ENCODE peak calls at places on chromosomes 12 and 14, in eight cellular contexts. One of them, this sample, is unnamed.
A peak's percentile ranks its signal among the peaks of the same experiment; 100 is the strongest.

GRCh38 chr14:78985668-78986073 is 815.5 kb downstream of the NRXN3 start:
- DNase-seq in astrocyte of the spinal cord: peak; percentile 96
- DNase-seq in brain microvascular endothelial cell: peak; percentile 31
- DNase-seq in foreskin fibroblast: no peak
- DNase-seq in left ventricle myocardium inferior: no peak
- DNase-seq in tibial nerve: no peak
- DNase-seq in HFF-Myc: peak; percentile 1
- DNase-seq in cardiac muscle cell: no peak
- DNase-seq in this sample: peak; percentile 98

GRCh38 chr12:132851465-132851864 is 22.8 kb upstream of the GOLGA3 start:
- DNase-seq in astrocyte of the spinal cord: no peak
- DNase-seq in brain microvascular endothelial cell: no peak
- DNase-seq in foreskin fibroblast: no peak
- DNase-seq in left ventricle myocardium inferior: no peak
- DNase-seq in tibial nerve: no peak
- DNase-seq in HFF-Myc: no peak
- DNase-seq in cardiac muscle cell: no peak
- DNase-seq in this sample: no peak

GRCh38 chr12:90211017-90211416 is 502.4 kb upstream of the ATP2B1 start:
- DNase-seq in astrocyte of the spinal cord: peak; percentile 57
- DNase-seq in brain microvascular endothelial cell: peak; percentile 65
- DNase-seq in foreskin fibroblast: peak; percentile 70
- DNase-seq in left ventricle myocardium inferior: no peak
- DNase-seq in tibial nerve: no peak
- DNase-seq in HFF-Myc: no peak
- DNase-seq in cardiac muscle cell: no peak
- DNase-seq in this sample: peak; percentile 18

GRCh38 chr12:53102883-53103807 is at the start of gene SOAT2:
- DNase-seq in astrocyte of the spinal cord: no peak
- DNase-seq in brain microvascular endothelial cell: no peak
- DNase-seq in foreskin fibroblast: no peak
- DNase-seq in left ventricle myocardium inferior: no peak
- DNase-seq in tibial nerve: no peak
- DNase-seq in HFF-Myc: no peak
- DNase-seq in cardiac muscle cell: peak; percentile 31
- DNase-seq in this sample: no peak

GRCh38 chr14:37230551-37231194 is 32.9 kb downstream of the MIPOL1 start:
- DNase-seq in astrocyte of the spinal cord: peak; percentile 75
- DNase-seq in brain microvascular endothelial cell: peak; percentile 63
- DNase-seq in foreskin fibroblast: peak; percentile 32
- DNase-seq in left ventricle myocardium inferior: no peak
- DNase-seq in tibial nerve: no peak
- DNase-seq in HFF-Myc: peak; percentile 51
- DNase-seq in cardiac muscle cell: peak; percentile 87
- DNase-seq in this sample: peak; percentile 60

GRCh38 chr12:49041881-49042484 is 18.6 kb downstream of the KMT2D start:
- DNase-seq in astrocyte of the spinal cord: no peak
- DNase-seq in brain microvascular endothelial cell: no peak
- DNase-seq in foreskin fibroblast: no peak
- DNase-seq in left ventricle myocardium inferior: no peak
- DNase-seq in tibial nerve: no peak
- DNase-seq in HFF-Myc: no peak
- DNase-seq in cardiac muscle cell: no peak
- DNase-seq in this sample: no peak

GRCh38 chr14:91997492-91997891 is 42.4 kb downstream of the TRIP11 start:
- DNase-seq in astrocyte of the spinal cord: no peak
- DNase-seq in brain microvascular endothelial cell: peak; percentile 14
- DNase-seq in foreskin fibroblast: peak; percentile 18
- DNase-seq in left ventricle myocardium inferior: no peak
- DNase-seq in tibial nerve: no peak
- DNase-seq in HFF-Myc: no peak
- DNase-seq in cardiac muscle cell: no peak
- DNase-seq in this sample: no peak

GRCh38 chr12:2963760-2964292 is 4.6 kb downstream of the TEAD4 start:
- DNase-seq in astrocyte of the spinal cord: peak; percentile 32
- DNase-seq in brain microvascular endothelial cell: peak; percentile 16
- DNase-seq in foreskin fibroblast: no peak
- DNase-seq in left ventricle myocardium inferior: peak; percentile 47
- DNase-seq in tibial nerve: no peak
- DNase-seq in HFF-Myc: no peak
- DNase-seq in cardiac muscle cell: no peak
- DNase-seq in this sample: no peak

GRCh38 chr14:54839681-54840080 is 62.9 kb downstream of the GCH1 start:
- DNase-seq in astrocyte of the spinal cord: peak; percentile 28
- DNase-seq in brain microvascular endothelial cell: no peak
- DNase-seq in foreskin fibroblast: no peak
- DNase-seq in left ventricle myocardium inferior: no peak
- DNase-seq in tibial nerve: peak; percentile 31
- DNase-seq in HFF-Myc: no peak
- DNase-seq in cardiac muscle cell: no peak
- DNase-seq in this sample: no peak

GRCh38 chr12:26153421-26154154 is 28.8 kb upstream of the BHLHE41 start:
- DNase-seq in astrocyte of the spinal cord: peak; percentile 95
- DNase-seq in brain microvascular endothelial cell: peak; percentile 96
- DNase-seq in foreskin fibroblast: peak; percentile 92
- DNase-seq in left ventricle myocardium inferior: no peak
- DNase-seq in tibial nerve: no peak
- DNase-seq in HFF-Myc: peak; percentile 65
- DNase-seq in cardiac muscle cell: peak; percentile 14
- DNase-seq in this sample: peak; percentile 83

GRCh38 chr12:102425109-102426009 is 55.0 kb downstream of the IGF1 start:
- DNase-seq in astrocyte of the spinal cord: no peak
- DNase-seq in brain microvascular endothelial cell: no peak
- DNase-seq in foreskin fibroblast: no peak
- DNase-seq in left ventricle myocardium inferior: no peak
- DNase-seq in tibial nerve: no peak
- DNase-seq in HFF-Myc: no peak
- DNase-seq in cardiac muscle cell: no peak
- DNase-seq in this sample: no peak

GRCh38 chr14:92649934-92650545 is 98.4 kb downstream of the LGMN start:
- DNase-seq in astrocyte of the spinal cord: peak; percentile 51
- DNase-seq in brain microvascular endothelial cell: no peak
- DNase-seq in foreskin fibroblast: peak; percentile 79
- DNase-seq in left ventricle myocardium inferior: peak; percentile 56
- DNase-seq in tibial nerve: peak; percentile 68
- DNase-seq in HFF-Myc: no peak
- DNase-seq in cardiac muscle cell: no peak
- DNase-seq in this sample: peak; percentile 84

GRCh38 chr12:12467222-12467621 is 95.4 kb downstream of the DUSP16 start:
- DNase-seq in astrocyte of the spinal cord: no peak
- DNase-seq in brain microvascular endothelial cell: no peak
- DNase-seq in foreskin fibroblast: no peak
- DNase-seq in left ventricle myocardium inferior: no peak
- DNase-seq in tibial nerve: no peak
- DNase-seq in HFF-Myc: no peak
- DNase-seq in cardiac muscle cell: no peak
- DNase-seq in this sample: no peak

GRCh38 chr12:12468575-12468974 is 94.1 kb downstream of the DUSP16 start:
- DNase-seq in astrocyte of the spinal cord: no peak
- DNase-seq in brain microvascular endothelial cell: no peak
- DNase-seq in foreskin fibroblast: no peak
- DNase-seq in left ventricle myocardium inferior: no peak
- DNase-seq in tibial nerve: no peak
- DNase-seq in HFF-Myc: no peak
- DNase-seq in cardiac muscle cell: no peak
- DNase-seq in this sample: no peak

GRCh38 chr12:12469386-12469785 is 93.3 kb downstream of the DUSP16 start:
- DNase-seq in astrocyte of the spinal cord: no peak
- DNase-seq in brain microvascular endothelial cell: no peak
- DNase-seq in foreskin fibroblast: no peak
- DNase-seq in left ventricle myocardium inferior: no peak
- DNase-seq in tibial nerve: no peak
- DNase-seq in HFF-Myc: no peak
- DNase-seq in cardiac muscle cell: no peak
- DNase-seq in this sample: no peak

GRCh38 chr12:12466157-12466556 is 96.5 kb downstream of the DUSP16 start:
- DNase-seq in astrocyte of the spinal cord: no peak
- DNase-seq in brain microvascular endothelial cell: no peak
- DNase-seq in foreskin fibroblast: no peak
- DNase-seq in left ventricle myocardium inferior: no peak
- DNase-seq in tibial nerve: no peak
- DNase-seq in HFF-Myc: no peak
- DNase-seq in cardiac muscle cell: no peak
- DNase-seq in this sample: no peak

DNA sequence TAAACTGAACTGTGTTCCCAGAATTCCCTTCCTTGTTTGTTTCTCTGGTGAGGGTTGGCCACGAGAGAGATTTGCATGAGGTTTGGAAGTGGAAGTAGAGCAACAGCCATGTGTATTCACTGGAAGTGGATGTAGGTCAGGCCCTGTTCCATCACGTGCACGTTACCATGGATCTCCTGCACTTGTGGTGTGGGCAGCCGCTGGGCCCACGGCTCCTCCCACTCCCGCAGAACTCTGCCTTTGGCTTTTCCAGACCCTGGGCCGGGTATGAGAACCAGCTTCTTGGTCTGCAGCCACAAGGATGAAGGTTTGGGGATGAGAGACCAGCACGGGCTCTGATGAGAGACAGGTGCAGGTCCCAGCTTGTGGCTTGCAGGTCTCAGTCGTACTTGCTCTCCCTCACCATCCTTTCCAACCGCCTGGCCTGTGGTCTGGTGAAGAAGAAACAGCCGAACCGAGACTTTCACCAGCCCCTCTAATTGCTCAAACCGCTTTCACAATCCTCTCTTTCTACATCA is 94.9 kb downstream of the DUSP16 start:
- DNase-seq in astrocyte of the spinal cord: peak; percentile 28
- DNase-seq in brain microvascular endothelial cell: no peak
- DNase-seq in foreskin fibroblast: no peak
- DNase-seq in left ventricle myocardium inferior: no peak
- DNase-seq in tibial nerve: no peak
- DNase-seq in HFF-Myc: no peak
- DNase-seq in cardiac muscle cell: no peak
- DNase-seq in this sample: peak; percentile 27
- H3K4me3 ChIP-seq in astrocyte of the spinal cord: no peak overlapping the region
- H3K4me3 ChIP-seq in brain microvascular endothelial cell: no peak overlapping the region
- H3K4me3 ChIP-seq in foreskin fibroblast: no peak overlapping the region
- H3K4me3 ChIP-seq in left ventricle myocardium inferior: no peak overlapping the region
- H3K4me3 ChIP-seq in tibial nerve: no peak overlapping the region
- H3K4me3 ChIP-seq in HFF-Myc: no peak overlapping the region
- H3K4me3 ChIP-seq in cardiac muscle cell: no peak overlapping the region
- H3K4me3 ChIP-seq in this sample: no peak overlapping the region

DNA sequence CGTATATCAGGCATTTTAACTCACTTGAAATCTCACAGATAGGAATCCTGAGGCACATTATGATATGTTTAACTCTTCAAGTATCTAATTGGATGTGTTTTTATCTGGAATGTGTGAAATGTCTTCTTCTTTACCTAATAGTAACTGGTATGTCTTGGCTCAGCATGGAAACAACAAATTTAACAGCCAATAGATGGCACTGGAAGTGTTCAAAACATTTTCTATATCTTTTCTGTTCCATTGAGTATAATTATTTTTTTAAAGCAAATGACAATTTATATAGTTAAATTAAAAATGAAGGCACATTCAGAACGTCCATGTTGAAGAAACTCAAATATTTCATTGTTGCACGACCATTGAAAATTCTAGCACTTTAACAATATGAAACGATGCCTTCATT is 164.6 kb upstream of the SLC16A7 start:
- DNase-seq in astrocyte of the spinal cord: no peak
- DNase-seq in brain microvascular endothelial cell: no peak
- DNase-seq in foreskin fibroblast: no peak
- DNase-seq in left ventricle myocardium inferior: no peak
- DNase-seq in tibial nerve: no peak
- DNase-seq in HFF-Myc: no peak
- DNase-seq in cardiac muscle cell: no peak
- DNase-seq in this sample: no peak
- TF ChIP-seq CTCF in astrocyte of the spinal cord: no peak
- TF ChIP-seq CTCF in brain microvascular endothelial cell: peak; percentile 14
- TF ChIP-seq CTCF in foreskin fibroblast: no peak
- TF ChIP-seq CTCF in left ventricle myocardium inferior: peak; percentile 36
- TF ChIP-seq CTCF in tibial nerve: no peak
- TF ChIP-seq CTCF in HFF-Myc: peak; percentile 5
- TF ChIP-seq CTCF in cardiac muscle cell: peak; percentile 25
- TF ChIP-seq CTCF in this sample: no peak

DNA sequence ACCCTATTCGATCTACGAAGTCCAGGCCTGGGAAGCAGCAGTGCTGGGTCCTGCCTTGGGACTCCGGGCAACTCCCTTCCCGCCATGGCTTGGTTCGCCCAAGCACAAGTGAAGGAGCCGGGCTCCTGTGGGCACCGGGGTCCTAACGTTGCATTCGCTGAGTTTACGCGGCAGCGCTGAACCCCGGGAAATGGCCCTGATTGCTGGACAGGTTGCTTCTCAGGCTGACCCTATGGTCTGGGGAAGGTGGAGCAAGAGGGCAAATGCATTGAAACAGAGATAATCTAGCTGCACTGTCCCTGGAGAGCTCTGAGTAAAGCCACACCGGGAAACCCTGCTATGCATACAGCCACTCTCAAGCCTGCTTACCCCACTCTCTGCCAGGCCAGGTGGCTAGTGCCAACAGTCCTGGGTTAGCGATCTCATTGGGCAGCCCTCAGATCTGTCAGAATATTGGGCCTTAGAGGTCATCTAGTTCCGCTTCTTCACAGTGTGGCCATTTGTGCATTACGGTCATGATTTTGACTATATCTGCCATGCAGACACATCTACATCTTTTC is 11.3 kb downstream of the SYNE3 start:
- DNase-seq in astrocyte of the spinal cord: no peak
- DNase-seq in brain microvascular endothelial cell: no peak
- DNase-seq in foreskin fibroblast: no peak
- DNase-seq in left ventricle myocardium inferior: no peak
- DNase-seq in tibial nerve: no peak
- DNase-seq in HFF-Myc: no peak
- DNase-seq in cardiac muscle cell: no peak
- DNase-seq in this sample: no peak
- H3K4me3 ChIP-seq in astrocyte of the spinal cord: no peak overlapping the region
- H3K4me3 ChIP-seq in brain microvascular endothelial cell: no peak overlapping the region
- H3K4me3 ChIP-seq in foreskin fibroblast: no peak overlapping the region
- H3K4me3 ChIP-seq in left ventricle myocardium inferior: no peak overlapping the region
- H3K4me3 ChIP-seq in tibial nerve: no peak overlapping the region
- H3K4me3 ChIP-seq in HFF-Myc: no peak overlapping the region
- H3K4me3 ChIP-seq in cardiac muscle cell: no peak overlapping the region
- H3K4me3 ChIP-seq in this sample: no peak overlapping the region

DNA sequence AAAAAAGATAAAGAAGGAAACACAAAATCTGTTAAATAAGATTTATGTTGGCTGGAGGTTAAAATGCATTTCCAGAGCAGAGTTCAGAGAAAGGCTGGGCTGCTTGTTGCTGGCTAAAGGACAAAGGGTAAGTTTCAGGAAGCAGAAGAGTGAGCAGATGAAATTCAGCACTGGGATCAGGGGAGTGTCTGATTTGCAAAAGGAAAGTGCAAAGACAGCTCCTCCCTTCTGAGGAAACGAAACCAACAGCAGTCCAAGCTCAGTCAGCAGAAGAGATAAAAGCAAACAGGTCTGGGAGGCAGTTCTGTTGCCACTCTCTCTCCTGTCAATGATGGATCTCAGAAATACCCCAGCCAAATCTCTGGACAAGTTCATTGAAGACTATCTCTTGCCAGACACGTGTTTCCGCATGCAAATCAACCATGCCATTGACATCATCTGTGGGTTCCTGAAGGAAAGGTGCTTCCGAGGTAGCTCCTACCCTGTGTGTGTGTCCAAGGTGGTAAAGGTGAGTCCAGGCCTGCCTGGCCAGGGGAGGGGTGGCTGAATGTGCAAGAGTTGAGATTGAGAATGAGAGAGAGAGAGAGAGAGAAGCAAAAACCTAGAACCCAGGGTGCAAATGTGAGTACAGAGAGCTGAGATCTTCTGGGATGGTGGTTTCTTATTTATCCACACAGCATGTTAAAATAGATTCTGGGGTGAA is at the start of gene OAS1:
- DNase-seq in astrocyte of the spinal cord: peak; percentile 40
- DNase-seq in brain microvascular endothelial cell: peak; percentile 55
- DNase-seq in foreskin fibroblast: peak; percentile 22
- DNase-seq in left ventricle myocardium inferior: no peak
- DNase-seq in tibial nerve: no peak
- DNase-seq in HFF-Myc: peak; percentile 19
- DNase-seq in cardiac muscle cell: peak; percentile 46
- DNase-seq in this sample: no peak
- TF ChIP-seq CTCF in astrocyte of the spinal cord: no peak
- TF ChIP-seq CTCF in brain microvascular endothelial cell: no peak
- TF ChIP-seq CTCF in foreskin fibroblast: no peak
- TF ChIP-seq CTCF in left ventricle myocardium inferior: no peak
- TF ChIP-seq CTCF in tibial nerve: no peak
- TF ChIP-seq CTCF in HFF-Myc: no peak
- TF ChIP-seq CTCF in cardiac muscle cell: no peak
- TF ChIP-seq CTCF in this sample: no peak